ENCODE peak calls at places on chromosome 10, in nine cellular contexts. P is skeletal muscle cell, X is pancreas, A is lower lobe of right lung, Z is OCI-LY7, T is choroid plexus epithelial cell, D is spleen, E is tibial artery, C is GM23248. G is an unnamed sample.

GRCh38 chr10:22544325-22545068 is 169.9 kb downstream of the PIP4K2A start:
- DNase-seq in P (no peak), X (no peak), A (peak), Z (no peak), T (no peak), D (no peak), E (no peak), C (no peak), G (no peak)

GRCh38 chr10:89175821-89176220 is 31.3 kb downstream of the CH25H start:
- DNase-seq in P (no peak), X (no peak), A (no peak), Z (no peak), T (no peak), D (no peak), E (no peak), C (peak), G (no peak)

GRCh38 chr10:13779748-13780147 is 193.0 kb downstream of the PRPF18 start:
- DNase-seq in P (no peak), X (no peak), A (no peak), Z (no peak), T (no peak), D (no peak), E (no peak), C (no peak), G (no peak)

GRCh38 chr10:3210251-3210650 is 37.7 kb upstream of the PITRM1 start:
- DNase-seq in P (no peak), X (no peak), A (no peak), Z (no peak), T (no peak), D (no peak), E (no peak), C (no peak), G (no peak)

GRCh38 chr10:71429929-71430328 is 33.2 kb downstream of the CDH23 start:
- DNase-seq in P (no peak), X (no peak), A (no peak), Z (no peak), T (no peak), D (peak), E (no peak), C (no peak), G (no peak)

GRCh38 chr10:133059571-133059970 is 28.2 kb upstream of the ADGRA1 start:
- DNase-seq in P (no peak), X (no peak), A (no peak), Z (no peak), T (no peak), D (no peak), E (no peak), C (no peak), G (peak)

GRCh38 chr10:4828005-4828404 is 2.0 kb downstream of the AKR1E2 start:
- DNase-seq in P (no peak), X (no peak), A (no peak), Z (no peak), T (no peak), D (no peak), E (no peak), C (no peak), G (no peak)

GRCh38 chr10:133237241-133238065 is at the start of gene VENTX:
- DNase-seq in P (no peak), X (no peak), A (no peak), Z (no peak), T (no peak), D (no peak), E (no peak), C (no peak), G (no peak)

GRCh38 chr10:11147723-11148122 is 130.1 kb downstream of the CELF2 start:
- DNase-seq in P (no peak), X (no peak), A (peak), Z (peak), T (no peak), D (peak), E (no peak), C (no peak), G (no peak)

GRCh38 chr10:132677096-132677904 is 108.6 kb downstream of the NKX6-2 start:
- DNase-seq in P (no peak), X (peak), A (peak), Z (no peak), T (no peak), D (peak), E (peak), C (no peak), G (peak)

GRCh38 chr10:76727009-76727408 is 910.6 kb downstream of the KCNMA1 start:
- DNase-seq in P (no peak), X (no peak), A (no peak), Z (no peak), T (no peak), D (no peak), E (no peak), C (no peak), G (no peak)

GRCh38 chr10:11882646-11883375 is 59.7 kb downstream of the PROSER2 start:
- DNase-seq in P (no peak), X (no peak), A (no peak), Z (no peak), T (no peak), D (no peak), E (no peak), C (no peak), G (no peak)

GRCh38 chr10:117224036-117224430 is 16.9 kb upstream of the SLC18A2 start:
- DNase-seq in P (no peak), X (no peak), A (no peak), Z (no peak), T (no peak), D (no peak), E (no peak), C (no peak), G (no peak)
- H3K4me3 ChIP-seq in P (no peak), X (no peak), A (no peak), Z (no peak), T (no peak), D (no peak), E (no peak), C (no peak), G (no peak)

GRCh38 chr10:87505366-87506113 is 847 bp downstream of the MINPP1 start:
- DNase-seq in P (no peak), X (peak), A (peak), Z (peak), T (peak), D (peak), E (peak), C (peak), G (peak)

GRCh38 chr10:87504667-87505365 is at the start of gene MINPP1:
- DNase-seq in P (peak), X (peak), A (peak), Z (peak), T (peak), D (peak), E (peak), C (peak), G (peak)

GRCh38 chr10:87503892-87504291 is 801 bp upstream of the MINPP1 start:
- DNase-seq in P (no peak), X (no peak), A (no peak), Z (no peak), T (peak), D (no peak), E (no peak), C (peak), G (no peak)

GRCh38 chr10:87504307-87504666 is 406 bp upstream of the MINPP1 start:
- DNase-seq in P (no peak), X (no peak), A (no peak), Z (peak), T (no peak), D (no peak), E (no peak), C (no peak), G (no peak)

DNA sequence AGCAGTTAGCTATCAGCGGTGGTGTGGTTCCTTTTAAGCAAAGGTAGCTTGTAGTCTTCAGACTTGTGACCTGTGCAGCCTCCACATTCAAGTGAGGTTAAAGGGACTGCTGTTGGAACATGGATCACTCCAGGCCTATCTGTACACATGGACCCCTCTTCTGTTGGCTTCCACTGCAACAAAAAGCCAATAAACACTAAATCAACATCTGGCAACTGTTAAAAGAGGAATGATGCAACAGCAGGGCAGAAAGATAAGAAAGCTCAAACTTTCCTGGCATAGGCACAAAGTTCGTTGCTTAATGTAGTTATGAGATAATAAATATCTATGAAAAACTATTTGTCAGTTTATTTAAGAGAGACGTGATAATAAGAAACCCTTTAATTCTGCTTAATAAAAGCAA is 4.0 kb upstream of the MINPP1 start:
- DNase-seq in P (no peak), X (no peak), A (no peak), Z (no peak), T (peak), D (no peak), E (no peak), C (no peak), G (no peak)
- H3K4me3 ChIP-seq in P (no peak), X (no peak), A (no peak), Z (no peak), T (no peak), D (no peak), E (no peak), C (no peak), G (no peak)

DNA sequence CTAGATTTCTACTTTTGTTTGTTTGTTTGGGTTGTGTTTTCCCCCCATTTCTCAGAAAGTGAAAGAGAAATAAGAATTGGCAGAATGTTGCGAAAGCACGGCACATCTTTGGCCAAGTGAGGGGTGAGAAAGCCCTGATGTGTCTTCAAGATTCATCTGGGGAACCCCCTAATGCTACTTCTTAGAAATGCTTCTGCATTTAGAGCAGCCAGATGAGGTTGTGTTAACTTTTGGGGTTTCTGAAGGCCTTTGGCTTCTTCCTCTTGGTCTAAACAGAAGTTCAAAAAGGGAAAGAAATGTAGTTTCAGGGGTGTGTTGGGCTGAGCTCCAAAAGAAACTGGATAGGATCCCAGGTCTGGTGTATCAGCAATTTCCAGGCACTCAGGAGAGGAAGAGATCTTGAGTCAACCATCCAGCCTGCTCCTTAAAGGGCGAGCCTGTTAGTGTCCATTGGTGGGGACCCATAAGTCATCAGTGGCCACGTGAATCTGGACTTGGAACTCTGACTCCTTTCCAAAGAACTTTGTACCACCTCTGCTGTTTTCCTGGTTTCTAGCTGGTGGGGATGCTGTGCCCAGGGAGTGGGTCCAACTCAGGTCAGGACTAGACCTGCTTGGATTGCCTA is 6.5 kb downstream of the DUSP5 start:
- DNase-seq in P (no peak), X (no peak), A (peak), Z (no peak), T (peak), D (no peak), E (peak), C (peak), G (no peak)
- H3K4me3 ChIP-seq in P (no peak), X (no peak), A (no peak), Z (no peak), T (no peak), D (no peak), E (no peak), C (peak), G (no peak)

DNA sequence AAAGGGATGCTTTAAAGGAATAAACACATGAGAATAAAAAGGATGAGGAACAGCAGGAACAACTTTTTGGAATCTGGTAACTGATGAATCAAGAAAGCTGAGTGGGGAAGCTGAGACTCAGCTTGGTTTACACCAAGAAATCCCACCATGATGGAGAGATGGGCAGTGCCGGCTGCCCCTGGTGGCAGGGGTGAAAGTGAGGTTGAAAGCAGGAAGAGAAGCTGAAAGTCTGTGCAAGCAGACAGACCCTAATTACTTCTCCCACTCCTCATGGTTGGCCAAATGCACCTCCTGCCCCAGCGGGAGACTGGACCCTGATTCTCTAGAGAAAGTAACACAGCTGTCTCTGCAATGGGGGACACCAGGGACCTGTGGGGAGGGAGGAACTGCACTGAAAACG is 57.6 kb upstream of the NANOS1 start:
- DNase-seq in P (no peak), X (no peak), A (no peak), Z (no peak), T (no peak), D (no peak), E (no peak), C (no peak), G (no peak)
- H3K4me3 ChIP-seq in P (no peak), X (no peak), A (no peak), Z (no peak), T (no peak), D (no peak), E (no peak), C (no peak), G (no peak)

GRCh38 chr10:69065406-69066361 is 22.2 kb upstream of the SRGN start:
- DNase-seq in P (peak), X (no peak), A (no peak), Z (no peak), T (peak), D (no peak), E (no peak), C (peak), G (peak)
- H3K4me3 ChIP-seq in P (no peak), X (no peak), A (no peak), Z (no peak), T (no peak), D (no peak), E (no peak), C (peak), G (no peak)

DNA sequence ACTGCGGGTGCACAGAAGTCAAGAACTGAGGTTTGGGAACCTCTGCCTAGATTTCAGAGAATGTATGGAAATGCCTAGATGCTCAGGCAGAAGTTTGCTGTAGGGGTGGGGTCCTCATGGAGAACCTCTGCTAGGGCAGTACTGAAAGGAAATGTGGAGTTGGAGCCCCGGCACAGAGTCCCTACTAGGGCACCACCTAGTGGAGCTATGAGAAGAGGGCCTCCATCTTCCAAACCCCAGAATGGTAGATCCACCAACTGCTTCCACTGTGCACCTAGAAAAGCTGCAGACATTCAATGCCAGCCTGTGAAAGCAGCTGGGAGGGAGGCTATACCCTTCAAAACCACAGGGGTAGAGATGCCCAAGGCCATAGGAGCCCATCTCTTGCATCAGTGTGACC is 1336.0 kb upstream of the CELF2 start:
- DNase-seq in P (no peak), X (no peak), A (no peak), Z (peak), T (no peak), D (no peak), E (no peak), C (no peak), G (no peak)
- H3K4me3 ChIP-seq in P (no peak), X (no peak), A (no peak), Z (no peak), T (no peak), D (no peak), E (no peak), C (no peak), G (no peak)

DNA sequence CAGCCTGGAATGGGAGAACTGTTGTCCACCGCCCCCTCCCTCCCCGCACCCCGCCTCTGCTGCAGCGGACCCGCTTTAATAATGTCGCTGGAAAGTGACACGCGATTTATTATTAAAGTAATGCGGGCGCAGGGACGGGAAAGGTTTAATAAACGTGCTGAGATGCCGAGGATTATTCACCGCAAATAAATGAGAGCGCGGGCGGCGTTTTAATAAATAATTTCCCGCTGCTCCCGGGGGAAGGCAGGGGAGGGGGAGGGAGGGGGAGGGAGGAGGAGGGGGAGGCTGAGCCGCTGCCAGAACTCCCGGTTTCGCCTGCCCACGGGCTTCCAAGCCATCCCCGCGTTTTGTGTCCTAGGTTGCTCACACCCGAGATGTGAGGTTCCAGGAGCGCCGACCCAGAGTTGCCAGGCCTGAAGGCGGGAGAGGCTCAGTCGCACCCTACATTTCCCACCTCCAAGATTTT is 5.1 kb downstream of the KAZALD1 start:
- DNase-seq in P (no peak), X (no peak), A (no peak), Z (peak), T (no peak), D (no peak), E (no peak), C (peak), G (no peak)
- H3K4me3 ChIP-seq in P (peak), X (peak), A (peak), Z (peak), T (peak), D (peak), E (peak), C (peak), G (peak)

DNA sequence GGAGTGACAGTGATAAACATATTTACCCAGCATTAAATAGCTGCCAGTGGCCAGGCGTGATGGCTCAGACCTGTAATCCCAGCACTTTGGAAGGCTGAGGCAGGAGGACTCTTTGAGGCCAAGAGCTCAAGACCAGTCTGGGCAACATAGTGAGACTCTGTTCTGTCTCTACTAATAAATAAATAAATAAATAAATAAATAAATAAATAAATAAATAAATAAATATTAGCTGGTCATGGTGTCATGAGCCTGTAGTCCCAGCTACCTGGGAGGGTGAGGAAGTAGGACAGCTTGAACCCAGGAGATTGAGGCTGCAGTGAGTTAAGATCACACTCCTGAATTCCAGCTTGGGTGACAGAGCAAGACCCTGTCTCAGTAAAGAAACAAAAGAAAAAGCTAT is 384.0 kb upstream of the ADARB2 start:
- DNase-seq in P (no peak), X (no peak), A (no peak), Z (no peak), T (no peak), D (no peak), E (no peak), C (no peak), G (no peak)
- H3K4me3 ChIP-seq in P (no peak), X (no peak), A (no peak), Z (no peak), T (no peak), D (no peak), E (no peak), C (no peak), G (no peak)